ENCODE peak calls at places on chromosomes 6 and 20, in nine cellular contexts. D is endothelial cell of umbilical vein, Y is cardiac muscle cell, H is transverse colon, R is pancreas, C is heart left ventricle, S is PC-3, P is colonic mucosa, A is psoas muscle. X is an unnamed sample.

GRCh38 chr6:152246554-152247337 is 390.4 kb downstream of the SYNE1 start:
- DNase-seq in A (no peak), D (no peak), P (no peak), Y (peak; percentile 55), H (no peak), R (no peak), C (no peak), S (no peak), X (peak; percentile 13)

GRCh38 chr6:74277749-74278148 is 581.7 kb downstream of the CD109 start:
- DNase-seq in S (peak; percentile 29), C (no peak), A (no peak), P (no peak), H (no peak), D (peak; percentile 19), Y (peak; percentile 42), R (no peak), X (peak; percentile 25)

GRCh38 chr6:138485586-138486248 is 13.6 kb downstream of the NHSL1 start:
- DNase-seq in P (no peak), D (peak; percentile 36), Y (peak; percentile 4), C (no peak), R (no peak), H (no peak), S (no peak), A (no peak), X (no peak)

GRCh38 chr6:17964633-17965032 is 22.8 kb downstream of the KIF13A start:
- DNase-seq in P (no peak), H (no peak), D (no peak), Y (no peak), A (no peak), R (no peak), S (no peak), C (no peak), X (peak; percentile 57)

GRCh38 chr20:59988141-59988540 is 29.9 kb downstream of the CDH26 start:
- DNase-seq in S (peak; percentile 97), R (peak; percentile 56), C (no peak), P (no peak), Y (no peak), A (no peak), D (no peak), H (no peak), X (peak; percentile 5)

GRCh38 chr20:53048387-53048786 is 76.2 kb downstream of the TSHZ2 start:
- DNase-seq in P (no peak), D (no peak), C (no peak), A (no peak), H (no peak), Y (no peak), R (no peak), S (no peak), X (no peak)

GRCh38 chr20:31260326-31260932 is 3.0 kb downstream of the DEFB115 start:
- DNase-seq in H (no peak), C (no peak), Y (no peak), S (peak; percentile 49), A (no peak), D (no peak), P (no peak), R (no peak), X (no peak)

GRCh38 chr20:44615169-44615791 is 32.9 kb downstream of the PKIG start:
- DNase-seq in C (no peak), P (no peak), R (no peak), D (peak; percentile 67), Y (peak; percentile 48), S (no peak), A (no peak), H (no peak), X (no peak)

GRCh38 chr6:134689177-134689576 is 260.7 kb downstream of the ALDH8A1 start:
- DNase-seq in H (no peak), P (no peak), D (no peak), S (no peak), R (no peak), C (no peak), Y (no peak), A (no peak), X (no peak)

GRCh38 chr6:15256538-15257222 is 10.8 kb downstream of the JARID2 start:
- DNase-seq in C (no peak), P (no peak), R (no peak), Y (no peak), H (no peak), S (no peak), A (no peak), D (no peak), X (no peak)
- H3K27ac ChIP-seq in C (peak overlapping the region; percentile 15), P (no peak overlapping the region), R (no peak overlapping the region), Y (no peak overlapping the region), H (no peak overlapping the region), S (no peak overlapping the region), A (peak overlapping the region; percentile 98), D (no peak overlapping the region), X (no peak overlapping the region)

GRCh38 chr20:36485286-36485685 is 56.0 kb upstream of the MYL9 start:
- DNase-seq in A (no peak), Y (no peak), R (no peak), D (no peak), P (no peak), S (no peak), C (no peak), H (no peak), X (no peak)
- H3K4me3 ChIP-seq in A (no peak overlapping the region), Y (no peak overlapping the region), R (no peak overlapping the region), D (no peak overlapping the region), P (no peak overlapping the region), S (no peak overlapping the region), C (no peak overlapping the region), H (no peak overlapping the region), X (no peak overlapping the region)

DNA sequence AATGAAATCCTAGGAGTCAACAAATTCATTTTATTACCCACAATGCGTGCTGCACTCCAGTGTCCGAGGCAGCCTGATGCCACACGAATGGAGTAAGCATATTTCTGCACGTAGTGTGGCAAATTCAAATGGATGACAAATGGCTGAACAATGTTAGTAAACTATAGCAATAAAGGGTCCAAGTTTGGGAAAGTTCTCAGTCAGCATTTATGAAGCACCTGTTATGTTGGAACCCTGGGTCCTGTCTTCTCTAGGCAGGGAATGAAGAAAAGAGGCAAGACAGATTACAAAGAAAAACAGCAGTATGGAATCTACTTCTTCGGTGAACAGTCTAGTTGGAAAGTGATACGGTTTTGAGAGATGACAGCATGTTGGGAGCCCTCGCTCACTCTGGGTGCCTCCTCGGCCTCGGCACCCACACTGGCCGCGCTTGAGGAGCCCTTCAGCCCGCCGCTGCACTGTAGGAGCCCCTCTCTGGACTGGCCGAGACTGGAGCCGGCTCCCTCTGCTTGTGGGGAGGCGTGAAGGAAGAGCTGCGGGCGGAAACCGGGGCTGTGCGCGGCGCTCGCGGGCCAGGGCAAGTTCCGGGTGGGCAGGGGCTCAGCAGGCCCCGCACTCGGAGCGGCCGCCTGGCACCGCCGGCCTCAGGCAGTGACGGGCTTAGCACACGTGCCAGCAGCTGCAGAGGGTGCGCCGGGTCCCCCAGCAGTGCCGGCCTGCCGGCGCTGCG is 4.8 kb upstream of the RANBP9 start:
- DNase-seq in S (no peak), R (no peak), C (no peak), D (no peak), H (no peak), P (no peak), A (no peak), Y (no peak), X (no peak)
- TF ChIP-seq CTCF in S (no peak), R (no peak), C (no peak), D (no peak), H (no peak), P (no peak), A (no peak), Y (no peak), X (no peak)

DNA sequence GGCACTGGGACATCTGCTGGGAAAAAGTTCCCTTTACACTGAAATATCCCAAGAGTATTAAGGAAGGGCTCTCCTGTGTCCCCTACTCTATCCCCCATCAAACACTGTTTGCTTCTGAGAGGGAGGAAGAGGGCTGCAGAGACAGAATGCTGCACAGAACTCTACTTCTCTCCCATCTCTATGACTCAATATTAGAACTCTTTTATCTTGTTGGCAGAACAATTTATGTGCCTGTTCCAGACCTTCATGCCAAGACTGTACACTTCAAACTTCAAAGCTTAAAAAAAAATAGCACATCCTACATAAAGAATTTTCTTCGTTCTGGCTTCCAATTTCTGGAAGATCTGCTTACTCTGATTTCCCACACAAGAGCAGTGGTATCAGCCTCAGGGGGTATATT is 19.5 kb upstream of the GPR63 start:
- DNase-seq in H (no peak), D (no peak), A (no peak), R (no peak), C (no peak), P (no peak), Y (no peak), S (no peak), X (no peak)
- H3K27ac ChIP-seq in H (no peak overlapping the region), D (no peak overlapping the region), A (no peak overlapping the region), R (no peak overlapping the region), C (no peak overlapping the region), P (no peak overlapping the region), Y (no peak overlapping the region), S (no peak overlapping the region), X (no peak overlapping the region)

DNA sequence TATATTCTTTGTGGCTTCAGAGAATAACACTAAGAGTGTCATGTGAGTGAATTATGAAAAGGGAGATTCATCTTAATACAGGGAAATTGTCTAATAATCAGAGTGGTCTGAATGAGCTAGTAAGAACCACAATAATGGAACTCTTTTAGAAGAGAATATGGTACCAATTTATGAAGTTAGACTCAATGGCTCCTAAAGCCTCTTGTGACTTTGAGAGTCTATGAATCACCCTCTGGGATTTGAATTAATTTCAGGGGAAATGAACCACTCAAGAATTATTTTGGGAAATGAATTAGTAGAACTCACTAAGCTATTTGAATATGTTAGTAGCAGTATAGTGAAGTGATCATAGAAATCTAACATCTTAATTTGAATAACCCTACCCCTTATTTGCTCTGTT is 14.3 kb downstream of the PCMT1 start:
- DNase-seq in R (no peak), P (no peak), A (no peak), H (no peak), Y (no peak), S (no peak), D (no peak), C (no peak), X (no peak)
- H3K4me3 ChIP-seq in R (no peak overlapping the region), P (no peak overlapping the region), A (no peak overlapping the region), H (no peak overlapping the region), Y (no peak overlapping the region), S (no peak overlapping the region), D (no peak overlapping the region), C (no peak overlapping the region), X (no peak overlapping the region)